ENCODE peak calls at places on chromosomes 5 and 9, in seven cellular contexts. One of them, this sample, is unnamed.
A peak's percentile ranks its signal among the peaks of the same experiment; 100 is the strongest.

GRCh38 chr9:1173211-1173610 is 123.1 kb downstream of the DMRT2 start:
- DNase-seq in dorsolateral prefrontal cortex: no peak
- DNase-seq in MM.1S: no peak
- DNase-seq in A673: no peak
- DNase-seq in psoas muscle: no peak
- DNase-seq in caudate nucleus: no peak
- DNase-seq in cardiac muscle cell: no peak
- DNase-seq in this sample: no peak

GRCh38 chr5:137119321-137119720 is 379.8 kb downstream of the SPOCK1 start:
- DNase-seq in caudate nucleus: no peak
- DNase-seq in psoas muscle: no peak
- DNase-seq in cardiac muscle cell: no peak
- DNase-seq in A673: no peak
- DNase-seq in dorsolateral prefrontal cortex: no peak
- DNase-seq in MM.1S: no peak
- DNase-seq in this sample: no peak

GRCh38 chr5:138276402-138277054 is 2.1 kb upstream of the GFRA3 start:
- DNase-seq in dorsolateral prefrontal cortex: no peak
- DNase-seq in caudate nucleus: no peak
- DNase-seq in A673: no peak
- DNase-seq in MM.1S: no peak
- DNase-seq in cardiac muscle cell: no peak
- DNase-seq in psoas muscle: no peak
- DNase-seq in this sample: no peak

GRCh38 chr5:126732716-126733115 is 44.2 kb upstream of the LMNB1 start:
- DNase-seq in MM.1S: no peak
- DNase-seq in dorsolateral prefrontal cortex: no peak
- DNase-seq in cardiac muscle cell: peak; percentile 23
- DNase-seq in caudate nucleus: no peak
- DNase-seq in A673: no peak
- DNase-seq in psoas muscle: no peak
- DNase-seq in this sample: no peak

GRCh38 chr9:87310827-87311564 is 186.7 kb upstream of the DAPK1 start:
- DNase-seq in caudate nucleus: no peak
- DNase-seq in dorsolateral prefrontal cortex: no peak
- DNase-seq in psoas muscle: no peak
- DNase-seq in A673: no peak
- DNase-seq in MM.1S: no peak
- DNase-seq in cardiac muscle cell: no peak
- DNase-seq in this sample: no peak

GRCh38 chr9:10232352-10232930 is 380.4 kb downstream of the PTPRD start:
- DNase-seq in dorsolateral prefrontal cortex: no peak
- DNase-seq in psoas muscle: no peak
- DNase-seq in A673: peak; percentile 18
- DNase-seq in MM.1S: no peak
- DNase-seq in caudate nucleus: no peak
- DNase-seq in cardiac muscle cell: no peak
- DNase-seq in this sample: no peak

GRCh38 chr5:14153932-14154646 is 10.9 kb downstream of the TRIO start:
- DNase-seq in cardiac muscle cell: peak; percentile 70
- DNase-seq in A673: no peak
- DNase-seq in MM.1S: no peak
- DNase-seq in psoas muscle: peak; percentile 83
- DNase-seq in caudate nucleus: no peak
- DNase-seq in dorsolateral prefrontal cortex: no peak
- DNase-seq in this sample: no peak

GRCh38 chr9:137317021-137317978 is 15.2 kb upstream of the NRARP start:
- DNase-seq in dorsolateral prefrontal cortex: no peak
- DNase-seq in A673: no peak
- DNase-seq in MM.1S: no peak
- DNase-seq in cardiac muscle cell: peak; percentile 0
- DNase-seq in psoas muscle: peak; percentile 42
- DNase-seq in caudate nucleus: no peak
- DNase-seq in this sample: no peak

GRCh38 chr5:149141957-149142851 is 911 bp downstream of the ABLIM3 start:
- DNase-seq in dorsolateral prefrontal cortex: no peak
- DNase-seq in psoas muscle: peak; percentile 56
- DNase-seq in caudate nucleus: no peak
- DNase-seq in MM.1S: no peak
- DNase-seq in A673: no peak
- DNase-seq in cardiac muscle cell: no peak
- DNase-seq in this sample: no peak

GRCh38 chr5:31273161-31273560 is 79.7 kb downstream of the CDH6 start:
- DNase-seq in cardiac muscle cell: peak; percentile 34
- DNase-seq in psoas muscle: no peak
- DNase-seq in MM.1S: no peak
- DNase-seq in caudate nucleus: no peak
- DNase-seq in dorsolateral prefrontal cortex: no peak
- DNase-seq in A673: no peak
- DNase-seq in this sample: no peak

GRCh38 chr9:133375116-133375723 is 640 bp downstream of the SURF4 start:
- DNase-seq in cardiac muscle cell: peak; percentile 41
- DNase-seq in MM.1S: peak; percentile 40
- DNase-seq in A673: peak; percentile 54
- DNase-seq in psoas muscle: peak; percentile 57
- DNase-seq in dorsolateral prefrontal cortex: no peak
- DNase-seq in caudate nucleus: no peak
- DNase-seq in this sample: no peak

DNA sequence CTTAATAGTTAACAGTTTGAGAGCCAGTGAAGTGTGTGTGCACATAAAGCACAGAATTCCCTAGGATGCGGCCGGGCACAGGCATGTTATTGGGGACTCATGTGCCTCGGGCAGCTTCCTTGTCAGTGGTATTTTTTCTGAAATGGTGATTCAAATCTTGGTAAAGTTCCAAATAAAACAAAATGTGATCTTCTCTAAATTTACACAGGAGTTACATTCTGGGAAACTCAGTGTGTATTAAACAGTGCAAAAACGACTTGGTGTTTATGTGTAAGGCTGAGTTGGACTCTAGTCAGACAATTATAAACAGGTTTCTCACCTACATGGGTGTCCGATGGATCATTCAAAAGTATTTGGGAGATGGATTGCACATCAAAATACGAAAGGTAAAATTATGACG is 48.9 kb downstream of the BOD1 start:
- DNase-seq in MM.1S: no peak
- DNase-seq in dorsolateral prefrontal cortex: no peak
- DNase-seq in caudate nucleus: no peak
- DNase-seq in A673: no peak
- DNase-seq in cardiac muscle cell: no peak
- DNase-seq in psoas muscle: no peak
- DNase-seq in this sample: no peak
- H3K27ac ChIP-seq in MM.1S: no peak overlapping the region
- H3K27ac ChIP-seq in dorsolateral prefrontal cortex: no peak overlapping the region
- H3K27ac ChIP-seq in caudate nucleus: no peak overlapping the region
- H3K27ac ChIP-seq in A673: no peak overlapping the region
- H3K27ac ChIP-seq in cardiac muscle cell: no peak overlapping the region
- H3K27ac ChIP-seq in psoas muscle: no peak overlapping the region
- H3K27ac ChIP-seq in this sample: no peak overlapping the region

DNA sequence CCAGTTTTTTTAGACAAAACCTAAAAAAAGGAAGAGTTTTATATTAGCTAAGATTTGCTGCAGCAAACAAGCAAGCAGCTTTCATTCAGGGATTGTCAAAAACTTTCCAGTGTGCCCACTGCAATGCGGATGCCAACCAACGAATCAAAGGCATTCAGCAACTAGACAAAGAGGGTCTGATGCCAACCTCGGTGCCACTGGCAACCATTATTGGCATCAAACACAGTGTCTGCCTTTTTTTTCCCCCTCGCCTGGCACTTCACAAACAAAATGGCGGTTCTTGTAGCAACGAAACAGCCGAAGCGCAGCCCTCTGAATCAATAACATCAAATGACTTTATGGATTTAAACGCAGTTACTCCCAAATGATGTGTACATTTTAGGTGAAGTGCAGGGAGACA is 10.4 kb downstream of the NFIB start:
- DNase-seq in A673: no peak
- DNase-seq in dorsolateral prefrontal cortex: peak; percentile 86
- DNase-seq in cardiac muscle cell: no peak
- DNase-seq in caudate nucleus: no peak
- DNase-seq in psoas muscle: no peak
- DNase-seq in MM.1S: no peak
- DNase-seq in this sample: peak; percentile 57
- H3K27ac ChIP-seq in A673: no peak overlapping the region
- H3K27ac ChIP-seq in dorsolateral prefrontal cortex: peak overlapping the region; percentile 89
- H3K27ac ChIP-seq in cardiac muscle cell: no peak overlapping the region
- H3K27ac ChIP-seq in caudate nucleus: peak overlapping the region; percentile 88
- H3K27ac ChIP-seq in psoas muscle: peak overlapping the region; percentile 99
- H3K27ac ChIP-seq in MM.1S: no peak overlapping the region
- H3K27ac ChIP-seq in this sample: peak overlapping the region; percentile 84

DNA sequence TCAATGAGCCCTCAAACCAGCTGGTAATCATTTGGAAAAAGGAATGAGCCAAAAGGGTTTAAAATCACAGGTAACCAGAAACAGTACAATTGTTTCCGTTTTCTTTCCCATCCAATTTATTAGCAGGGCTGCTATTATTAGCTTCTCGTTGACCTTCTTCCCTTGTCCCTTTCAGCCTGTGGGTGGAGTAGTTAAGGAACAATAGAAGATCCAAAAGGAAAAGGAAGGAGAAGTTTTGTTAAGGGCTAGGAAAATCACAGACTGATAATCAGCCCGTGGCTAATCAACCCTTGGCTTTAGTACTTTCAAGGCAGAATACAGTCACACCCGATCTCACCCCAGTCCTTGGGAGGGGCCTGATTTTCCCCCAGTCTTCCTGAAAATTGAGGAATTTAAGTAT is 38.4 kb downstream of the TMEM252 start:
- DNase-seq in psoas muscle: no peak
- DNase-seq in A673: no peak
- DNase-seq in cardiac muscle cell: no peak
- DNase-seq in caudate nucleus: no peak
- DNase-seq in dorsolateral prefrontal cortex: no peak
- DNase-seq in MM.1S: no peak
- DNase-seq in this sample: no peak
- H3K27ac ChIP-seq in psoas muscle: no peak overlapping the region
- H3K27ac ChIP-seq in A673: no peak overlapping the region
- H3K27ac ChIP-seq in cardiac muscle cell: peak overlapping the region; percentile 51
- H3K27ac ChIP-seq in caudate nucleus: no peak overlapping the region
- H3K27ac ChIP-seq in dorsolateral prefrontal cortex: no peak overlapping the region
- H3K27ac ChIP-seq in MM.1S: no peak overlapping the region
- H3K27ac ChIP-seq in this sample: no peak overlapping the region

GRCh38 chr5:169287529-169287928 is 13.4 kb downstream of the SLIT3 start:
- DNase-seq in A673: no peak
- DNase-seq in MM.1S: no peak
- DNase-seq in dorsolateral prefrontal cortex: peak; percentile 59
- DNase-seq in cardiac muscle cell: no peak
- DNase-seq in caudate nucleus: no peak
- DNase-seq in psoas muscle: no peak
- DNase-seq in this sample: no peak
- H3K27ac ChIP-seq in A673: no peak overlapping the region
- H3K27ac ChIP-seq in MM.1S: no peak overlapping the region
- H3K27ac ChIP-seq in dorsolateral prefrontal cortex: no peak overlapping the region
- H3K27ac ChIP-seq in cardiac muscle cell: no peak overlapping the region
- H3K27ac ChIP-seq in caudate nucleus: no peak overlapping the region
- H3K27ac ChIP-seq in psoas muscle: no peak overlapping the region
- H3K27ac ChIP-seq in this sample: no peak overlapping the region

DNA sequence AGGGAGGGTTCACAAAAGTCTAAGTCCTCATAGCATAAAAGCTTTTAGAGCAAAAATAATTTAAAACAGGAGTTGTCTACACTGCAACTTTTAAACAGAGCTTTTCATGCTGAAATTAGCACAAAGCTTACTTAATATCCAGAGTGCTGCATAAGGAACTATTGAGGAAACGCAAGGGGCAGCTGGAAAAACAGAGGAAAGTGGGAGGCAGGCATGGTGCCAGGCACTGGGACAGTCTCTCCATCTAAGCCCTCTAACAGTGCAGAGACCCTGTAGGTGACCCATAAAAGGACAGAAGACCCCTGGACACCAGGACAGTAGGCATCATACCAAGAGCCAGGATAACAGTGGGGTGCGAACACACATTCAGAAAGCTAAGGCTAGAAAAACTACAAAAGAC is 49.3 kb downstream of the ADAMTS12 start:
- DNase-seq in psoas muscle: no peak
- DNase-seq in caudate nucleus: no peak
- DNase-seq in cardiac muscle cell: no peak
- DNase-seq in A673: no peak
- DNase-seq in MM.1S: no peak
- DNase-seq in dorsolateral prefrontal cortex: no peak
- DNase-seq in this sample: no peak
- H3K27ac ChIP-seq in psoas muscle: no peak overlapping the region
- H3K27ac ChIP-seq in caudate nucleus: no peak overlapping the region
- H3K27ac ChIP-seq in cardiac muscle cell: no peak overlapping the region
- H3K27ac ChIP-seq in A673: no peak overlapping the region
- H3K27ac ChIP-seq in MM.1S: no peak overlapping the region
- H3K27ac ChIP-seq in dorsolateral prefrontal cortex: no peak overlapping the region
- H3K27ac ChIP-seq in this sample: no peak overlapping the region

GRCh38 chr9:124256517-124257069 is 1.2 kb upstream of the NEK6 start:
- DNase-seq in MM.1S: no peak
- DNase-seq in caudate nucleus: no peak
- DNase-seq in psoas muscle: peak; percentile 44
- DNase-seq in dorsolateral prefrontal cortex: no peak
- DNase-seq in A673: no peak
- DNase-seq in cardiac muscle cell: no peak
- DNase-seq in this sample: no peak
- H3K27ac ChIP-seq in MM.1S: no peak overlapping the region
- H3K27ac ChIP-seq in caudate nucleus: no peak overlapping the region
- H3K27ac ChIP-seq in psoas muscle: no peak overlapping the region
- H3K27ac ChIP-seq in dorsolateral prefrontal cortex: no peak overlapping the region
- H3K27ac ChIP-seq in A673: no peak overlapping the region
- H3K27ac ChIP-seq in cardiac muscle cell: no peak overlapping the region
- H3K27ac ChIP-seq in this sample: no peak overlapping the region

DNA sequence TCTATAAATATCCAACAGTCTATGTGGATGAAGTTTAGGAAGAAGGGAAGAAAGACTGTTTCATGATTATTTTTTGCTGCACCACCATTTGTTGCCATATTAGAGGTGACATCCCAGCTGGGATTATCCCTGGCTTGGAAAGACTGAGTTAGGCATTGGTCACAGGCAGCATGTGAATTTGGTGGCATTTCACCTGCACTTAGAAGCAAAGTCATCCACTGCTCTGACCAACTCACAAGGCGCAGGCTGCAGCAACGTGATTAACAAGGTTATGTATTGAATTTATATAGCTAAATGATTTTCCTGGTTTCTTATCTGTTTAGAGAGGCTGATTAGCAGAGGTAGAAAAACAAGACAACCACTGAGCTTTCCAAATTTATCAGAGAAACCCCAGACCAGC is 2.7 kb downstream of the FYB1 start:
- DNase-seq in dorsolateral prefrontal cortex: no peak
- DNase-seq in psoas muscle: no peak
- DNase-seq in caudate nucleus: no peak
- DNase-seq in MM.1S: no peak
- DNase-seq in A673: no peak
- DNase-seq in cardiac muscle cell: no peak
- DNase-seq in this sample: no peak
- H3K27ac ChIP-seq in dorsolateral prefrontal cortex: no peak overlapping the region
- H3K27ac ChIP-seq in psoas muscle: no peak overlapping the region
- H3K27ac ChIP-seq in caudate nucleus: no peak overlapping the region
- H3K27ac ChIP-seq in MM.1S: no peak overlapping the region
- H3K27ac ChIP-seq in A673: no peak overlapping the region
- H3K27ac ChIP-seq in cardiac muscle cell: no peak overlapping the region
- H3K27ac ChIP-seq in this sample: no peak overlapping the region

DNA sequence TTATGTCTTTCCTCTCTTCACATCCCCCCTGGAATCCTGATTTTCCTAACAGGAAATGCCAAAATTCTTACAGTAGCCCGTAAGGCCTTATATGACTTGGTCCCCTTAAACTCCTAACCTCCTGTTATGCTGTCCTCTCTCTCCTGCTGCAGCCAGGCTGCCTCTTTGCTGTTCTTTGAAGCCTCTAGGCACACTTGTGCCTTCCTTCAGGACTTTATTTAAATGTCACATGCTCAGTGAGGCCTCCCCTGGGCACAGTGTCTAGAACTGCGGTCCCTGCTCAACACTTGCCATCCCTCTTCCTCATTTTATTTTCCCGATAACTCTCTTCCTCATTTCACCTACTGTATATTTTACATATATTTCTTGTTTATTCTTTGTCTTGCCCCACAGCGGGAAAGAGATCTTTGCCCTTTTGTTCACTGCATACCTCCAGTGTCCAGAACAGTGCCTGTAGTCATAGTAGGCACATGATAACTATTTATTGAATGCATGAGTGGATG is 5.5 kb upstream of the SHB start:
- DNase-seq in dorsolateral prefrontal cortex: no peak
- DNase-seq in A673: no peak
- DNase-seq in psoas muscle: no peak
- DNase-seq in cardiac muscle cell: no peak
- DNase-seq in MM.1S: no peak
- DNase-seq in caudate nucleus: no peak
- DNase-seq in this sample: no peak
- H3K27ac ChIP-seq in dorsolateral prefrontal cortex: no peak overlapping the region
- H3K27ac ChIP-seq in A673: no peak overlapping the region
- H3K27ac ChIP-seq in psoas muscle: peak overlapping the region; percentile 71
- H3K27ac ChIP-seq in cardiac muscle cell: no peak overlapping the region
- H3K27ac ChIP-seq in MM.1S: no peak overlapping the region
- H3K27ac ChIP-seq in caudate nucleus: no peak overlapping the region
- H3K27ac ChIP-seq in this sample: no peak overlapping the region

This sample was measured in substantia nigra.